ENCODE peak calls at places on chromosomes 4 and X, in four cellular contexts. U is K562, W is WTC11, M is HepG2. B is an unnamed sample.

GRCh38 chrX:72050011-72050410 is 81.7 kb downstream of the RTL5 start:
- DNase-seq in U (no peak), W (no peak), M (no peak), B (no peak)

GRCh38 chrX:91389026-91389425 is 45.6 kb upstream of the PABPC5 start:
- DNase-seq in U (no peak), W (no peak), M (no peak), B (no peak)

GRCh38 chr4:986949-987688 is at the start of gene IDUA:
- DNase-seq in U (peak), W (peak), M (peak), B (peak)

GRCh38 chrX:45889471-45889870 is 655.8 kb downstream of the ZNF674 start:
- DNase-seq in U (no peak), W (no peak), M (peak), B (no peak)

GRCh38 chr4:61575796-61576195 is 375.7 kb downstream of the ADGRL3 start:
- DNase-seq in U (no peak), W (no peak), M (no peak), B (no peak)

GRCh38 chr4:12734586-12734985 is 749.6 kb downstream of the RAB28 start:
- DNase-seq in U (no peak), W (no peak), M (no peak), B (no peak)

GRCh38 chrX:13398073-13398823 is 78.4 kb upstream of the ATXN3L start:
- DNase-seq in U (peak), W (no peak), M (peak), B (no peak)

GRCh38 chr4:52343595-52343994 is 292.5 kb downstream of the SPATA18 start:
- DNase-seq in U (no peak), W (no peak), M (no peak), B (no peak)

GRCh38 chr4:101186558-101187184 is 160.7 kb downstream of the PPP3CA start:
- DNase-seq in U (no peak), W (no peak), M (no peak), B (no peak)

GRCh38 chr4:148345509-148345908 is 96.7 kb downstream of the NR3C2 start:
- DNase-seq in U (no peak), W (no peak), M (no peak), B (no peak)

GRCh38 chr4:102569200-102569599 is 68.0 kb downstream of the NFKB1 start:
- DNase-seq in U (no peak), W (no peak), M (no peak), B (no peak)

GRCh38 chrX:13007519-13008188 is 32.7 kb downstream of the TMSB4X start:
- DNase-seq in U (no peak), W (no peak), M (no peak), B (no peak)

GRCh38 chr4:145878501-145879435 is 59.9 kb downstream of the ZNF827 start:
- DNase-seq in U (no peak), W (no peak), M (no peak), B (peak)

GRCh38 chr4:130712038-130712437 is 1616.1 kb downstream of the C4orf33 start:
- DNase-seq in U (no peak), W (no peak), M (no peak), B (no peak)

GRCh38 chr4:79255793-79256192 is 70.1 kb downstream of the NAA11 start:
- DNase-seq in U (no peak), W (peak), M (no peak), B (no peak)

GRCh38 chr4:112327950-112328349 is 30.8 kb downstream of the ALPK1 start:
- DNase-seq in U (no peak), W (no peak), M (peak), B (peak)

GRCh38 chr4:150348079-150348478 is 233.9 kb upstream of the MAB21L2 start:
- DNase-seq in U (no peak), W (no peak), M (no peak), B (no peak)

GRCh38 chr4:41572414-41572986 is 34.5 kb downstream of the LIMCH1 start:
- DNase-seq in U (no peak), W (no peak), M (no peak), B (no peak)

GRCh38 chrX:4909245-4909830 is 1195.9 kb upstream of the PRKX start:
- DNase-seq in U (no peak), W (no peak), M (no peak), B (no peak)

GRCh38 chr4:2262944-2263250 is 988 bp upstream of the MXD4 start:
- DNase-seq in U (no peak), W (no peak), M (no peak), B (no peak)

GRCh38 chr4:42391981-42392380 is 5.3 kb upstream of the SHISA3 start:
- DNase-seq in U (no peak), W (no peak), M (no peak), B (no peak)

GRCh38 chrX:100695302-100695701 is 36.6 kb downstream of the SYTL4 start:
- DNase-seq in U (no peak), W (no peak), M (peak), B (no peak)

GRCh38 chrX:147174596-147174995 is 360.1 kb upstream of the CXorf51A start:
- DNase-seq in U (no peak), W (no peak), M (no peak), B (no peak)

GRCh38 chr4:55866973-55867574 is 13.6 kb downstream of the EXOC1 start:
- DNase-seq in U (peak), W (no peak), M (peak), B (peak)

GRCh38 chrX:67574696-67575095 is 30.9 kb downstream of the AR start:
- DNase-seq in U (no peak), W (no peak), M (no peak), B (no peak)

GRCh38 chr4:130092187-130093015 is 996.4 kb downstream of the C4orf33 start:
- DNase-seq in U (no peak), W (no peak), M (no peak), B (no peak)

GRCh38 chrX:1685460-1685859 is 70.6 kb downstream of the ASMT start:
- DNase-seq in U (no peak), W (no peak), M (no peak), B (no peak)

GRCh38 chr4:159103406-159104131 is 690 bp downstream of the RAPGEF2 start:
- DNase-seq in U (peak), W (peak), M (no peak), B (peak)

GRCh38 chr4:48033825-48034413 is 17.3 kb downstream of the NIPAL1 start:
- DNase-seq in U (peak), W (peak), M (peak), B (peak)

DNA sequence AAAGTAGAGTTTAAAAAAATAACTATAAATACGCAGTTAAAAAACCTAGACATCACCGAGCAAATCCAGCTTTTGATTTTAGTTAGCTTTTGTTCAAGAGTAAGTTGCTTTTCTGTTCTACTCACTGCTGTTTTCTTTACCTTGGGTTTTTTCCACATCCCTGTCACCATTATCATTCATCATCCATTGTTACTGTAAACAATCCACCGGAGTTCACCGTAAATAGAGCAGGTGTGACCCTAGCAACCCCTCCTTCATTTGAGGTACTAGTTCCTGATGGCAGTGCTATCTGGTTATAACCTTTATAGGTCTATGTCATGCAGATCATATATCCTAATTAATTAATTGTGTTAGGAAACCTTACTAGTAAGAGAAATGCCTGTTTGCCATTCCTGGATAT is 43.0 kb upstream of the TEX13D start:
- DNase-seq in U (no peak), W (no peak), M (no peak), B (no peak)
- TF ChIP-seq ELF4 in U (no peak), W (no peak), M (no peak), B (no peak)

GRCh38 chr4:67651536-67651935 is 49.4 kb downstream of the UBA6 start:
- DNase-seq in U (no peak), W (no peak), M (no peak), B (no peak)
- TF ChIP-seq ELF4 in U (no peak), W (no peak), M (no peak), B (no peak)

GRCh38 chrX:37420179-37420578 is 71.0 kb downstream of the PRRG1 start:
- DNase-seq in U (no peak), W (no peak), M (no peak), B (no peak)

GRCh38 chrX:37423864-37424569 is 74.9 kb downstream of the PRRG1 start:
- DNase-seq in U (no peak), W (no peak), M (no peak), B (no peak)

GRCh38 chrX:37425370-37425769 is 76.2 kb downstream of the PRRG1 start:
- DNase-seq in U (no peak), W (no peak), M (no peak), B (no peak)

DNA sequence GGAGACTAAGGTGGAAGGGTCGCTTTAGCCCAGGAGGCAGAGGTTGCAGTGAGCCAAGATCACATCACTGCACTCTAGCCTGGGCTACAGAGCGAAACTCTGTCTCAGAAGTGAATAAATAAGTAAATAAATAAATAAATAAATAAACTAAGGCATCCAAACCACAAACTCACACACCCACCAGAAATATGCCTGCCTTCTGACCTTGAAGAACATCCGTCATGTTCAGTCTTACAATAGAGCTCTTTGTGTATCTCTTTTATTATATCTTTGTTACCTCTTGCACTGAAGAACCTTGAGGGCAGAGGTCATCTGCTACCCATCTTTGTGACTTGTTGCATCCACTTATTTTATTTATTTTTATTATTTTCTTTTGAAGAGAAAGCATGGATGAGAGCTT is 71.6 kb downstream of the PRRG1 start:
- DNase-seq in U (no peak), W (no peak), M (no peak), B (no peak)
- TF ChIP-seq ELF4 in U (no peak), W (no peak), M (no peak), B (no peak)

GRCh38 chr4:7396186-7396585 is 38.5 kb downstream of the PSAPL1 start:
- DNase-seq in U (no peak), W (no peak), M (no peak), B (no peak)
- TF ChIP-seq ELF4 in U (no peak), W (no peak), M (no peak), B (no peak)

GRCh38 chr4:175509320-175509719 is 302.7 kb downstream of the GPM6A start:
- DNase-seq in U (no peak), W (peak), M (peak), B (peak)
- TF ChIP-seq ELF4 in U (no peak), W (no peak), M (no peak), B (no peak)

GRCh38 chr4:19508442-19508841 is 743.3 kb upstream of the SLIT2 start:
- DNase-seq in U (no peak), W (no peak), M (no peak), B (no peak)
- TF ChIP-seq ELF4 in U (no peak), W (no peak), M (no peak), B (no peak)

B was measured in HEK293T.